ENCODE peak calls at places on chromosome 1, in seven cellular contexts. G, M, V, U, W, T and J are unnamed samples.

GRCh38 chr1:160550572-160551034 is 27.5 kb upstream of the SLAMF6 start:
- DNase-seq in G (no peak), M (peak; percentile 67), V (no peak), U (peak; percentile 34), W (no peak), T (peak; percentile 56), J (no peak)

GRCh38 chr1:11158720-11159321 is 30.3 kb upstream of the ANGPTL7 start:
- DNase-seq in G (peak; percentile 44), M (no peak), V (no peak), U (no peak), W (no peak), T (no peak), J (peak; percentile 90)

GRCh38 chr1:239951518-239952130 is 140.1 kb upstream of the FMN2 start:
- DNase-seq in G (peak; percentile 89), M (peak; percentile 62), V (peak; percentile 59), U (peak; percentile 11), W (peak; percentile 75), T (peak; percentile 72), J (peak; percentile 48)

GRCh38 chr1:162420120-162420519 is 8.2 kb upstream of the SH2D1B start:
- DNase-seq in G (no peak), M (no peak), V (no peak), U (no peak), W (no peak), T (no peak), J (no peak)

GRCh38 chr1:193211539-193211938 is 25.1 kb upstream of the B3GALT2 start:
- DNase-seq in G (peak; percentile 13), M (no peak), V (no peak), U (no peak), W (no peak), T (peak; percentile 19), J (peak; percentile 25)

GRCh38 chr1:117830222-117830621 is 99.2 kb downstream of the GDAP2 start:
- DNase-seq in G (no peak), M (no peak), V (no peak), U (no peak), W (no peak), T (no peak), J (no peak)

GRCh38 chr1:147167361-147167760 is 4.9 kb downstream of the PRKAB2 start:
- DNase-seq in G (peak; percentile 63), M (no peak), V (no peak), U (no peak), W (no peak), T (no peak), J (peak; percentile 75)

GRCh38 chr1:104648269-104648691 is 898.6 kb downstream of the AMY1C start:
- DNase-seq in G (peak; percentile 31), M (peak; percentile 53), V (no peak), U (no peak), W (no peak), T (peak; percentile 34), J (no peak)

GRCh38 chr1:161954466-161954865 is 69.2 kb downstream of the OLFML2B start:
- DNase-seq in G (no peak), M (no peak), V (no peak), U (no peak), W (no peak), T (no peak), J (no peak)

GRCh38 chr1:180231506-180232420 is 1.7 kb downstream of the LHX4 start:
- DNase-seq in G (no peak), M (peak; percentile 19), V (no peak), U (no peak), W (no peak), T (peak; percentile 56), J (no peak)
- TF ChIP-seq CTCF in G (no peak), M (peak; percentile 32), V (no peak), U (no peak), W (no peak), T (no peak), J (no peak)

GRCh38 chr1:168414914-168415313 is 128.9 kb downstream of the XCL2 start:
- DNase-seq in G (no peak), M (no peak), V (no peak), U (no peak), W (no peak), T (no peak), J (no peak)
- TF ChIP-seq CTCF in G (no peak), M (no peak), V (no peak), U (no peak), W (no peak), T (no peak), J (no peak)

GRCh38 chr1:38073926-38074677 is 27.5 kb upstream of the POU3F1 start:
- DNase-seq in G (no peak), M (no peak), V (no peak), U (no peak), W (no peak), T (no peak), J (no peak)

GRCh38 chr1:38068980-38069340 is 22.4 kb upstream of the POU3F1 start:
- DNase-seq in G (no peak), M (no peak), V (no peak), U (no peak), W (no peak), T (no peak), J (no peak)

GRCh38 chr1:38068220-38068979 is 21.8 kb upstream of the POU3F1 start:
- DNase-seq in G (no peak), M (no peak), V (no peak), U (no peak), W (no peak), T (no peak), J (no peak)

GRCh38 chr1:38072858-38073257 is 26.3 kb upstream of the POU3F1 start:
- DNase-seq in G (no peak), M (no peak), V (no peak), U (no peak), W (no peak), T (no peak), J (no peak)

DNA sequence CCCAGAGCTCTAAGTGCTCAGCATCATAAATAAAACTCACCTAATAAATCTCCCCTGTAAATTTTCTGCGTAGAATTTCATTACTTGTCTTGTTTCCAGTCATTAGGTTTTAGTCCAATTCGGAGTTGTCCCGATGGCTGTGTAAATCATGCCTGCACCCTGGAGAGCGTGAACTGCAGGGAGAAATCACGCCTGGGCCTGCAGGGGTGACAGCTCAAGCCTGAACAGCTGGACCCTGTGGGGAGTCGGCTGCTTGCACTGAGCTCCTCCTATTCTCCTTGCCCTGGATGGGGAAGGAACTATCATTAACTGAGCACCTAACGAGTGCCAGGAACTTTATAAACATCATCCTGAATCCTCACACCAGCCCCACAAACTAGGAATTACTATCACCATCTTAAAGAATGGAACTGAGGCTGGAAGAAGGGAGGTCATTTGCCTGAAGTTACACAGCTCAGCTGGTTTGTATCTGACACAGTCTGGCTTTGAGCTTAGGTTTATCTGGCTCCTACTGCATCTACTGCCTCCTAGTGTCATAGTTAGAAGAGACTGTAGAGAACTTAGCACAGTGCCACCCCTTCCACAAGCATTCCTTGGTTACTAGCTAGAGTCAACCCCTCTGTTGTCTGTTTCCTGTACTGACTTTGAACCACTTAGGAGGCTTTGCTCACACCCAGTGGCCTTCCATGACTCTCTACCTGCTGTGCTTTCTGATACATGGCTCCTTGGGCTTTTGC is 25.1 kb upstream of the POU3F1 start:
- DNase-seq in G (peak; percentile 37), M (peak; percentile 28), V (no peak), U (no peak), W (no peak), T (peak; percentile 58), J (no peak)
- TF ChIP-seq CTCF in G (peak; percentile 24), M (peak; percentile 68), V (no peak), U (no peak), W (no peak), T (peak; percentile 53), J (peak; percentile 30)

GRCh38 chr1:16903054-16903453 is 7.3 kb downstream of the RNU1-2 start:
- DNase-seq in G (peak; percentile 50), M (peak; percentile 29), V (no peak), U (no peak), W (no peak), T (no peak), J (no peak)

GRCh38 chr1:16904560-16905111 is 8.9 kb downstream of the RNU1-2 start:
- DNase-seq in G (peak; percentile 97), M (peak; percentile 99), V (peak; percentile 100), U (peak; percentile 98), W (peak; percentile 99), T (peak; percentile 99), J (peak; percentile 97)

GRCh38 chr1:16903458-16903796 is 7.6 kb downstream of the RNU1-2 start:
- DNase-seq in G (no peak), M (peak; percentile 32), V (no peak), U (no peak), W (no peak), T (no peak), J (no peak)

GRCh38 chr1:16905112-16905855 is 9.5 kb downstream of the RNU1-2 start:
- DNase-seq in G (peak; percentile 55), M (peak; percentile 84), V (no peak), U (no peak), W (no peak), T (peak; percentile 91), J (no peak)

DNA sequence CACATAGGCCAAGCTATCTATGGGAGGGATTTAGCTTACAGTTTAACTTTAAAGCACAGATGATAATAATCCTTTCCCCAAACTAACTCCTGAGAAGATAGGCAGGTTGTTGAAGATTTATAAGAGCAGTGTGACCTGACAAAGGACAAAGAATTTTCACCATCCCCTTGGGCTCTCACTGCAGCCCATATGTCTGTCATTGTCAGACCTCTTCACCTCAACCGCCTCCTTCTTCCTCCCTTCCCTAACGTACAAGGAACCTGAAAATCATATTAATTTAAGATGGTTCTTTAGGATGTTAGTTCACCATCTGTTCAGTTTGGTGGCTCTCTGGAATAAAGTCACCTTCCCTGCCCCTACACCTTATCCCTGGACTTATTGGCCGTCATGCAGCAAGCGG is 5.0 kb downstream of the RNU1-2 start:
- DNase-seq in G (no peak), M (peak; percentile 39), V (no peak), U (no peak), W (no peak), T (no peak), J (no peak)
- TF ChIP-seq CTCF in G (no peak), M (peak; percentile 59), V (no peak), U (no peak), W (no peak), T (no peak), J (peak; percentile 15)

DNA sequence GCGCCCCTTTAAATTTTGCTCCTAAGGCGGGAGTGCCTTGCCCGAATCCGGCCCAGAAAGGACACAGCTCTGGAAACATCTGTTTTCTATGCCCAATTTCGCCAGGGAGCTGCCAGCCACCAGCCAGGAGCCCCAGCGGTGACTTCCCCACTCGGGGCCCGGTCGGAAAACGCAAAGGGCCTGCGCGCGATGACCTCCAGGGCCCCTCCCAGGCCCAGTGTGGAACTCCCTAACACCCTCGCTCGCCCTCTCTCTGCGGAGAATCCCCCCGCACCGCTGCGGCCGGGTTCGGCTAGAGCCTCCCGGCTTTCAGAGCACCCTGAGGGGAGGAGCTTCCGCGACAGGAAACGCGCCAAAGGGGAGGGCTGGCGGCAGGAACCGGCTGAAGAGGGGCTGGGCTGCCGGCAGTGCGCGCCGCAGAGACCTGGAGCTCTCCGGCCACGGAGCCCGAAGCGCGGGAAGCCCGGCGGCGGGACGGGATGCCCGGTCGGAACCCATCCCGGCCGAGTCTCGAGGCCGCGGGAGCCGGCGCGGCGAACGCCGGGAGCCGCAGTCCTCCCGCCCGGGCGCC is 505 bp downstream of the CLSPN start:
- DNase-seq in G (peak; percentile 93), M (peak; percentile 95), V (peak; percentile 64), U (peak; percentile 60), W (peak; percentile 85), T (peak; percentile 95), J (peak; percentile 36)
- TF ChIP-seq CTCF in G (peak; percentile 28), M (peak; percentile 49), V (peak; percentile 5), U (no peak), W (no peak), T (no peak), J (peak; percentile 13)